ENCODE peak calls at places on chromosomes 11 and 22, in five cellular contexts. V is transverse colon, Z is A549, P is ovary, A is H1. B is an unnamed sample.

GRCh38 chr11:3859373-3859881 is 4.0 kb downstream of the STIM1 start:
- DNase-seq in V (peak; percentile 54), Z (no peak), P (no peak), A (no peak), B (no peak)

GRCh38 chr11:108364159-108364558 is 103.2 kb downstream of the C11orf65 start:
- DNase-seq in V (no peak), Z (no peak), P (no peak), A (no peak), B (no peak)

GRCh38 chr11:83054904-83055380 is 16.8 kb downstream of the RAB30 start:
- DNase-seq in V (no peak), Z (no peak), P (no peak), A (no peak), B (no peak)

GRCh38 chr11:111555255-111555654 is 14.7 kb downstream of the LAYN start:
- DNase-seq in V (no peak), Z (no peak), P (no peak), A (no peak), B (no peak)

GRCh38 chr11:3617990-3618389 is 23.8 kb downstream of the ART5 start:
- DNase-seq in V (no peak), Z (no peak), P (no peak), A (no peak), B (peak; percentile 55)

GRCh38 chr11:104934594-104934993 is 33.8 kb downstream of the CASP4 start:
- DNase-seq in V (no peak), Z (no peak), P (no peak), A (no peak), B (no peak)

GRCh38 chr22:29769723-29770321 is 2.7 kb downstream of the UQCR10 start:
- DNase-seq in V (no peak), Z (no peak), P (no peak), A (no peak), B (no peak)

GRCh38 chr22:24247564-24248344 is 2.9 kb upstream of the GGT5 start:
- DNase-seq in V (peak; percentile 81), Z (peak; percentile 83), P (peak; percentile 95), A (peak; percentile 63), B (peak; percentile 98)

GRCh38 chr11:119084663-119085522 is at the start of gene HMBS:
- DNase-seq in V (peak; percentile 95), Z (peak; percentile 92), P (peak; percentile 90), A (peak; percentile 75), B (peak; percentile 98)

GRCh38 chr11:31437742-31438435 is 68.2 kb downstream of the DNAJC24 start:
- DNase-seq in V (no peak), Z (no peak), P (no peak), A (no peak), B (no peak)

GRCh38 chr11:110169738-110170137 is 76.5 kb downstream of the ZC3H12C start:
- DNase-seq in V (no peak), Z (no peak), P (no peak), A (no peak), B (no peak)

GRCh38 chr11:118012083-118012669 is 26.0 kb downstream of the IL10RA start:
- DNase-seq in V (peak; percentile 47), Z (no peak), P (no peak), A (no peak), B (no peak)

GRCh38 chr11:20364412-20364792 is 888 bp downstream of the HTATIP2 start:
- DNase-seq in V (peak; percentile 21), Z (no peak), P (peak; percentile 37), A (no peak), B (no peak)

GRCh38 chr22:39356464-39356863 is 6.7 kb downstream of the SYNGR1 start:
- DNase-seq in V (no peak), Z (no peak), P (no peak), A (no peak), B (no peak)

GRCh38 chr11:88384678-88385015 is 47.1 kb upstream of the CTSC start:
- DNase-seq in V (no peak), Z (peak; percentile 11), P (no peak), A (no peak), B (no peak)

GRCh38 chr11:63536669-63537292 is at the start of gene PLAAT4:
- DNase-seq in V (peak; percentile 41), Z (no peak), P (peak; percentile 69), A (no peak), B (peak; percentile 78)

GRCh38 chr22:27525711-27526110 is 275.8 kb downstream of the MN1 start:
- DNase-seq in V (no peak), Z (no peak), P (no peak), A (no peak), B (no peak)

GRCh38 chr11:10605941-10606381 is 37.5 kb upstream of the LYVE1 start:
- DNase-seq in V (peak; percentile 49), Z (no peak), P (peak; percentile 51), A (no peak), B (peak; percentile 83)

GRCh38 chr22:39917091-39917703 is 16.3 kb downstream of the GRAP2 start:
- DNase-seq in V (no peak), Z (no peak), P (no peak), A (no peak), B (no peak)

GRCh38 chr11:132911186-132911585 is 621.1 kb downstream of the OPCML start:
- DNase-seq in V (no peak), Z (peak; percentile 7), P (no peak), A (no peak), B (no peak)

GRCh38 chr11:36405585-36406367 is 104.3 kb downstream of the TRAF6 start:
- DNase-seq in V (no peak), Z (no peak), P (no peak), A (no peak), B (no peak)

GRCh38 chr22:22988785-22989184 is 81.5 kb upstream of the GNAZ start:
- DNase-seq in V (no peak), Z (no peak), P (no peak), A (no peak), B (no peak)

GRCh38 chr11:62604460-62605130 is 2.9 kb upstream of the MTA2 start:
- DNase-seq in V (no peak), Z (peak; percentile 31), P (no peak), A (no peak), B (no peak)

GRCh38 chr22:39980635-39981034 is 14.1 kb upstream of the FAM83F start:
- DNase-seq in V (no peak), Z (no peak), P (no peak), A (no peak), B (no peak)

GRCh38 chr11:68999093-68999747 is 13.8 kb downstream of the MRGPRF start:
- DNase-seq in V (peak; percentile 4), Z (no peak), P (no peak), A (no peak), B (peak; percentile 83)

GRCh38 chr22:37747090-37747714 is 50.4 kb downstream of the TRIOBP start:
- DNase-seq in V (no peak), Z (peak; percentile 55), P (peak; percentile 47), A (no peak), B (peak; percentile 84)

GRCh38 chr11:43989162-43989961 is 46.9 kb downstream of the C11orf96 start:
- DNase-seq in V (no peak), Z (no peak), P (peak; percentile 67), A (no peak), B (peak; percentile 86)

GRCh38 chr11:112612283-112612849 is 348.9 kb upstream of the NCAM1 start:
- DNase-seq in V (no peak), Z (no peak), P (no peak), A (no peak), B (no peak)

GRCh38 chr11:62842171-62842717 is 2.9 kb upstream of the WDR74 start:
- DNase-seq in V (peak; percentile 38), Z (no peak), P (peak; percentile 83), A (no peak), B (peak; percentile 73)

GRCh38 chr11:111922803-111923202 is 4.1 kb downstream of the C11orf52 start:
- DNase-seq in V (no peak), Z (no peak), P (peak; percentile 53), A (no peak), B (peak; percentile 87)

DNA sequence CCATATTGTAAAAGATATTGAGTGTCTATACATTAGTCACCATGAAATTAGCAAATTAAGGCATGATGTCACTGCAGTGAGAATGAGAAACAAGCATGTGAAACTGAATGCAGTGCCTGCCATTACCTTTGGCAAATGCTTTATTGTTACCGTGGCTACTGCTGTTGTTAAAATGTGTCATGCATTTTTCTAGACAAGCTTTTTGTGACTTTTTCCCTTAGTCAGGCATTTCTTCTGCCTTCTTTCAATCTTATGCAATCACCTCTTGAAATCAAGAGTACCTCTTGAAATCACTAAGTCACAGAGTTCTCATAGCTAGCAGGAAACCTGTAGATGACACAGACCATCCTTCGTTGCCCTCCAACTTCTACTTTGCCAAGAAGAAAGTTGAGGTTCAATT is 461.7 kb upstream of the TENM4 start:
- DNase-seq in V (no peak), Z (no peak), P (no peak), A (no peak), B (no peak)
- TF ChIP-seq EP300 in V (no peak), Z (no peak), P (no peak), A (no peak), B (no peak)

DNA sequence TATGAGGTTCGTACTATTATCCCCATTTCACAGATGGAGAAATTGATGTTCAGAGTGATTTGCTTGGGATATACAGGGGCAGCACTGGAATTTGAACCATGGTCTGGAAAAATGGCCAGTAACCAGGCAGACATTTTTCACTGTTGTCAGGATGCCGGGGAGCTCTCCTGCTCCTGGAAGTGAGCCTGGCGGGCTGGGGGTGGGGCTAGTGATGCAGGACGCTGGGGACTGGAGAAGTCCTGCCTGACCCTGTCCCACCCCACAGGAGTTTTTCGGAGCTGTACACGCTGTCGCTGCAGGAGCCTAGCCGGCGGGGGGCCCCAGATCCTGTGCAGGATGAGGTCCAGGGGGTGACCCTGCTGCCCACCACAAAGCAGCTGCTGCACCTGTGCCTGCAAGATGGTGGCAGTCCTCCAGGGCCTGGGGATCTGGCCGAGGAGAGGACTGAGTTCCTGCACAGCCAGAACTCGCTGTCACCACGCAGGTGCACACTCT is 11.1 kb downstream of the SIPA1 start:
- DNase-seq in V (no peak), Z (no peak), P (peak; percentile 71), A (no peak), B (no peak)
- H3K27ac ChIP-seq in V (no peak overlapping the region), Z (no peak overlapping the region), P (no peak overlapping the region), A (no peak overlapping the region), B (no peak overlapping the region)

DNA sequence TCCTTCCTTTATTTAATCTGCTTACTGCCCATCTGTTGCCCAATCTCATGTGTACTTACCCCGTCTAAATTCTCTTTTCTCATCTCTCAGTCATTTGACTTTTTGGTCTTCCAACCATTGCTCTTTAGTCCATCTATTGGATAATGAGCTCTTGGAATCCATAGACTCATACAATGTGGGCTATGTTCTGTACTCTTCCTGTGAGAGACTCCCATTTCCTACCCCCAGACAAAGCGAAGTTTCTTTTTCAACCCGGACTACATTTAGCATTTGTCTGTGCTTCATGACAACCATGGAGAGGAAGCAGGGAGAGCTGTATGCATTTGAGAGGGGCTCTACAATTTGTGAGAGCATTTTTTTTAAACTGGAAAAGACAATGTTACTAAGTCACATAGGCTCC is 4.0 kb upstream of the ARHGAP42 start:
- DNase-seq in V (no peak), Z (no peak), P (no peak), A (no peak), B (no peak)
- TF ChIP-seq EP300 in V (no peak), Z (no peak), P (no peak), A (no peak), B (no peak)

GRCh38 chr22:20572132-20572802 is 64.9 kb downstream of the MED15 start:
- DNase-seq in V (no peak), Z (no peak), P (no peak), A (no peak), B (no peak)

GRCh38 chr22:20573176-20573829 is 65.9 kb downstream of the MED15 start:
- DNase-seq in V (no peak), Z (no peak), P (no peak), A (no peak), B (no peak)

GRCh38 chr22:20571078-20571503 is 63.7 kb downstream of the MED15 start:
- DNase-seq in V (no peak), Z (no peak), P (no peak), A (no peak), B (no peak)

GRCh38 chr22:20569059-20570058 is 61.9 kb downstream of the MED15 start:
- DNase-seq in V (peak; percentile 68), Z (peak; percentile 75), P (no peak), A (no peak), B (peak; percentile 88)

GRCh38 chr22:20571531-20572007 is 64.2 kb downstream of the MED15 start:
- DNase-seq in V (peak; percentile 45), Z (peak; percentile 21), P (no peak), A (no peak), B (no peak)
- H3K27ac ChIP-seq in V (no peak overlapping the region), Z (no peak overlapping the region), P (no peak overlapping the region), A (no peak overlapping the region), B (no peak overlapping the region)